ENCODE peak calls at places on chromosomes 6 and 20, in ten cellular contexts. One of them, this sample, is unnamed.

GRCh38 chr6:108157234-108157971 is 8.4 kb upstream of the NR2E1 start:
- DNase-seq in HuH-7: peak; percentile 63
- DNase-seq in midbrain: peak; percentile 62
- DNase-seq in cardiac muscle cell: no peak
- DNase-seq in LoVo: no peak
- DNase-seq in A172: no peak
- DNase-seq in naive thymus-derived CD4-positive, alpha-beta T cell: no peak
- DNase-seq in activated T-cell treated with anti-CD3 and anti-CD28 coated beads, Interleukin-2, amount 50 U/mL, for 48 hours: peak; percentile 21
- DNase-seq in glutamatergic neuron: no peak
- DNase-seq in cerebellar nuclear complex: no peak
- DNase-seq in this sample: no peak

GRCh38 chr20:34250005-34250404 is 8.8 kb downstream of the ASIP start:
- DNase-seq in naive thymus-derived CD4-positive, alpha-beta T cell: no peak
- DNase-seq in activated T-cell treated with anti-CD3 and anti-CD28 coated beads, Interleukin-2, amount 50 U/mL, for 48 hours: no peak
- DNase-seq in glutamatergic neuron: no peak
- DNase-seq in cerebellar nuclear complex: no peak
- DNase-seq in midbrain: no peak
- DNase-seq in HuH-7: no peak
- DNase-seq in cardiac muscle cell: no peak
- DNase-seq in LoVo: no peak
- DNase-seq in A172: no peak
- DNase-seq in this sample: no peak

GRCh38 chr20:44886276-44886671 is 769 bp downstream of the YWHAB start:
- DNase-seq in LoVo: no peak
- DNase-seq in glutamatergic neuron: no peak
- DNase-seq in HuH-7: peak; percentile 14
- DNase-seq in A172: no peak
- DNase-seq in cerebellar nuclear complex: no peak
- DNase-seq in naive thymus-derived CD4-positive, alpha-beta T cell: no peak
- DNase-seq in activated T-cell treated with anti-CD3 and anti-CD28 coated beads, Interleukin-2, amount 50 U/mL, for 48 hours: no peak
- DNase-seq in cardiac muscle cell: no peak
- DNase-seq in midbrain: no peak
- DNase-seq in this sample: no peak

GRCh38 chr6:29968130-29968529 is 25.8 kb downstream of the HLA-A start:
- DNase-seq in naive thymus-derived CD4-positive, alpha-beta T cell: no peak
- DNase-seq in HuH-7: no peak
- DNase-seq in A172: peak; percentile 83
- DNase-seq in cardiac muscle cell: no peak
- DNase-seq in LoVo: peak; percentile 75
- DNase-seq in glutamatergic neuron: no peak
- DNase-seq in cerebellar nuclear complex: no peak
- DNase-seq in midbrain: no peak
- DNase-seq in activated T-cell treated with anti-CD3 and anti-CD28 coated beads, Interleukin-2, amount 50 U/mL, for 48 hours: no peak
- DNase-seq in this sample: peak; percentile 66

GRCh38 chr6:33280539-33280938 is 3.6 kb downstream of the B3GALT4 start:
- DNase-seq in glutamatergic neuron: no peak
- DNase-seq in naive thymus-derived CD4-positive, alpha-beta T cell: no peak
- DNase-seq in LoVo: no peak
- DNase-seq in A172: no peak
- DNase-seq in HuH-7: no peak
- DNase-seq in midbrain: no peak
- DNase-seq in cardiac muscle cell: no peak
- DNase-seq in cerebellar nuclear complex: no peak
- DNase-seq in activated T-cell treated with anti-CD3 and anti-CD28 coated beads, Interleukin-2, amount 50 U/mL, for 48 hours: no peak
- DNase-seq in this sample: no peak

GRCh38 chr6:152575621-152576150 is 61.5 kb downstream of the SYNE1 start:
- DNase-seq in activated T-cell treated with anti-CD3 and anti-CD28 coated beads, Interleukin-2, amount 50 U/mL, for 48 hours: no peak
- DNase-seq in cardiac muscle cell: no peak
- DNase-seq in LoVo: no peak
- DNase-seq in midbrain: no peak
- DNase-seq in naive thymus-derived CD4-positive, alpha-beta T cell: no peak
- DNase-seq in glutamatergic neuron: no peak
- DNase-seq in HuH-7: no peak
- DNase-seq in cerebellar nuclear complex: peak; percentile 27
- DNase-seq in A172: no peak
- DNase-seq in this sample: peak; percentile 6

GRCh38 chr6:156163311-156163710 is 613.9 kb upstream of the ARID1B start:
- DNase-seq in activated T-cell treated with anti-CD3 and anti-CD28 coated beads, Interleukin-2, amount 50 U/mL, for 48 hours: no peak
- DNase-seq in cardiac muscle cell: no peak
- DNase-seq in A172: no peak
- DNase-seq in midbrain: no peak
- DNase-seq in naive thymus-derived CD4-positive, alpha-beta T cell: no peak
- DNase-seq in glutamatergic neuron: no peak
- DNase-seq in cerebellar nuclear complex: no peak
- DNase-seq in LoVo: no peak
- DNase-seq in HuH-7: no peak
- DNase-seq in this sample: no peak

GRCh38 chr6:119446623-119447008 is 97.1 kb upstream of the MAN1A1 start:
- DNase-seq in naive thymus-derived CD4-positive, alpha-beta T cell: no peak
- DNase-seq in activated T-cell treated with anti-CD3 and anti-CD28 coated beads, Interleukin-2, amount 50 U/mL, for 48 hours: no peak
- DNase-seq in midbrain: no peak
- DNase-seq in HuH-7: no peak
- DNase-seq in LoVo: peak; percentile 62
- DNase-seq in cerebellar nuclear complex: no peak
- DNase-seq in cardiac muscle cell: no peak
- DNase-seq in glutamatergic neuron: no peak
- DNase-seq in A172: no peak
- DNase-seq in this sample: no peak

GRCh38 chr6:41672816-41673703 is 34.8 kb downstream of the MDFI start:
- DNase-seq in midbrain: no peak
- DNase-seq in glutamatergic neuron: no peak
- DNase-seq in A172: no peak
- DNase-seq in HuH-7: no peak
- DNase-seq in cerebellar nuclear complex: no peak
- DNase-seq in cardiac muscle cell: no peak
- DNase-seq in naive thymus-derived CD4-positive, alpha-beta T cell: no peak
- DNase-seq in LoVo: no peak
- DNase-seq in activated T-cell treated with anti-CD3 and anti-CD28 coated beads, Interleukin-2, amount 50 U/mL, for 48 hours: no peak
- DNase-seq in this sample: no peak

GRCh38 chr20:45467861-45468260 is 1.7 kb upstream of the WFDC2 start:
- DNase-seq in HuH-7: no peak
- DNase-seq in LoVo: no peak
- DNase-seq in cerebellar nuclear complex: no peak
- DNase-seq in cardiac muscle cell: no peak
- DNase-seq in activated T-cell treated with anti-CD3 and anti-CD28 coated beads, Interleukin-2, amount 50 U/mL, for 48 hours: no peak
- DNase-seq in midbrain: peak; percentile 3
- DNase-seq in A172: no peak
- DNase-seq in naive thymus-derived CD4-positive, alpha-beta T cell: no peak
- DNase-seq in glutamatergic neuron: no peak
- DNase-seq in this sample: no peak